ENCODE peak calls at places on chromosomes 1 and 21, in ten cellular contexts. One of them, this sample, is unnamed.

GRCh38 chr1:1623181-1623630 is 7.9 kb downstream of the MIB2 start:
- DNase-seq in brain microvascular endothelial cell: no peak
- DNase-seq in stimulated activated CD8-positive, alpha-beta memory T cell treated with anti-CD3 and anti-CD28 coated beads, Interleukin-15, amount 100 ng/mL, for 4 hours: no peak
- DNase-seq in EL: no peak
- DNase-seq in RPMI7951: no peak
- DNase-seq in NB4: no peak
- DNase-seq in choroid plexus epithelial cell: no peak
- DNase-seq in AG20443: no peak
- DNase-seq in HT-29: no peak
- DNase-seq in hypothalamus: no peak
- DNase-seq in this sample: no peak

GRCh38 chr21:43312011-43312410 is 114.9 kb downstream of the SIK1 start:
- DNase-seq in brain microvascular endothelial cell: no peak
- DNase-seq in stimulated activated CD8-positive, alpha-beta memory T cell treated with anti-CD3 and anti-CD28 coated beads, Interleukin-15, amount 100 ng/mL, for 4 hours: no peak
- DNase-seq in EL: no peak
- DNase-seq in RPMI7951: no peak
- DNase-seq in NB4: no peak
- DNase-seq in choroid plexus epithelial cell: no peak
- DNase-seq in AG20443: no peak
- DNase-seq in HT-29: no peak
- DNase-seq in hypothalamus: no peak
- DNase-seq in this sample: no peak

GRCh38 chr1:41448831-41449230 is 35.7 kb downstream of the EDN2 start:
- DNase-seq in brain microvascular endothelial cell: no peak
- DNase-seq in stimulated activated CD8-positive, alpha-beta memory T cell treated with anti-CD3 and anti-CD28 coated beads, Interleukin-15, amount 100 ng/mL, for 4 hours: no peak
- DNase-seq in EL: no peak
- DNase-seq in RPMI7951: no peak
- DNase-seq in NB4: no peak
- DNase-seq in choroid plexus epithelial cell: no peak
- DNase-seq in AG20443: peak
- DNase-seq in HT-29: no peak
- DNase-seq in hypothalamus: no peak
- DNase-seq in this sample: no peak

GRCh38 chr1:3146458-3146857 is 77.5 kb downstream of the PRDM16 start:
- DNase-seq in brain microvascular endothelial cell: no peak
- DNase-seq in stimulated activated CD8-positive, alpha-beta memory T cell treated with anti-CD3 and anti-CD28 coated beads, Interleukin-15, amount 100 ng/mL, for 4 hours: no peak
- DNase-seq in EL: no peak
- DNase-seq in RPMI7951: no peak
- DNase-seq in NB4: no peak
- DNase-seq in choroid plexus epithelial cell: no peak
- DNase-seq in AG20443: no peak
- DNase-seq in HT-29: no peak
- DNase-seq in hypothalamus: no peak
- DNase-seq in this sample: no peak

GRCh38 chr1:14952626-14953314 is 200.8 kb upstream of the TMEM51 start:
- DNase-seq in brain microvascular endothelial cell: no peak
- DNase-seq in stimulated activated CD8-positive, alpha-beta memory T cell treated with anti-CD3 and anti-CD28 coated beads, Interleukin-15, amount 100 ng/mL, for 4 hours: no peak
- DNase-seq in EL: no peak
- DNase-seq in RPMI7951: peak
- DNase-seq in NB4: no peak
- DNase-seq in choroid plexus epithelial cell: no peak
- DNase-seq in AG20443: peak
- DNase-seq in HT-29: no peak
- DNase-seq in hypothalamus: no peak
- DNase-seq in this sample: no peak

GRCh38 chr1:153032677-153033308 is 1.8 kb downstream of the SPRR1B start:
- DNase-seq in brain microvascular endothelial cell: peak
- DNase-seq in stimulated activated CD8-positive, alpha-beta memory T cell treated with anti-CD3 and anti-CD28 coated beads, Interleukin-15, amount 100 ng/mL, for 4 hours: no peak
- DNase-seq in EL: peak
- DNase-seq in RPMI7951: peak
- DNase-seq in NB4: peak
- DNase-seq in choroid plexus epithelial cell: peak
- DNase-seq in AG20443: peak
- DNase-seq in HT-29: peak
- DNase-seq in hypothalamus: no peak
- DNase-seq in this sample: no peak

GRCh38 chr21:41419921-41420862 is 5.8 kb upstream of the MX1 start:
- DNase-seq in brain microvascular endothelial cell: peak
- DNase-seq in stimulated activated CD8-positive, alpha-beta memory T cell treated with anti-CD3 and anti-CD28 coated beads, Interleukin-15, amount 100 ng/mL, for 4 hours: peak
- DNase-seq in EL: peak
- DNase-seq in RPMI7951: peak
- DNase-seq in NB4: peak
- DNase-seq in choroid plexus epithelial cell: peak
- DNase-seq in AG20443: peak
- DNase-seq in HT-29: peak
- DNase-seq in hypothalamus: peak
- DNase-seq in this sample: peak

GRCh38 chr1:119966020-119966419 is 69.7 kb upstream of the ADAM30 start:
- DNase-seq in brain microvascular endothelial cell: peak
- DNase-seq in stimulated activated CD8-positive, alpha-beta memory T cell treated with anti-CD3 and anti-CD28 coated beads, Interleukin-15, amount 100 ng/mL, for 4 hours: no peak
- DNase-seq in EL: no peak
- DNase-seq in RPMI7951: peak
- DNase-seq in NB4: no peak
- DNase-seq in choroid plexus epithelial cell: peak
- DNase-seq in AG20443: peak
- DNase-seq in HT-29: no peak
- DNase-seq in hypothalamus: no peak
- DNase-seq in this sample: peak

GRCh38 chr1:43441894-43442632 is 11.7 kb downstream of the HYI start:
- DNase-seq in brain microvascular endothelial cell: no peak
- DNase-seq in stimulated activated CD8-positive, alpha-beta memory T cell treated with anti-CD3 and anti-CD28 coated beads, Interleukin-15, amount 100 ng/mL, for 4 hours: no peak
- DNase-seq in EL: no peak
- DNase-seq in RPMI7951: no peak
- DNase-seq in NB4: no peak
- DNase-seq in choroid plexus epithelial cell: no peak
- DNase-seq in AG20443: no peak
- DNase-seq in HT-29: no peak
- DNase-seq in hypothalamus: no peak
- DNase-seq in this sample: no peak

GRCh38 chr1:53294557-53294956 is 33.3 kb downstream of the LRP8 start:
- DNase-seq in brain microvascular endothelial cell: peak
- DNase-seq in stimulated activated CD8-positive, alpha-beta memory T cell treated with anti-CD3 and anti-CD28 coated beads, Interleukin-15, amount 100 ng/mL, for 4 hours: peak
- DNase-seq in EL: peak
- DNase-seq in RPMI7951: peak
- DNase-seq in NB4: no peak
- DNase-seq in choroid plexus epithelial cell: peak
- DNase-seq in AG20443: peak
- DNase-seq in HT-29: no peak
- DNase-seq in hypothalamus: no peak
- DNase-seq in this sample: peak

GRCh38 chr1:76082084-76082483 is 7.5 kb downstream of the ST6GALNAC3 start:
- DNase-seq in brain microvascular endothelial cell: no peak
- DNase-seq in stimulated activated CD8-positive, alpha-beta memory T cell treated with anti-CD3 and anti-CD28 coated beads, Interleukin-15, amount 100 ng/mL, for 4 hours: no peak
- DNase-seq in EL: no peak
- DNase-seq in RPMI7951: no peak
- DNase-seq in NB4: no peak
- DNase-seq in choroid plexus epithelial cell: no peak
- DNase-seq in AG20443: no peak
- DNase-seq in HT-29: no peak
- DNase-seq in hypothalamus: no peak
- DNase-seq in this sample: no peak

GRCh38 chr1:228276901-228277490 is 69.2 kb downstream of the OBSCN start:
- DNase-seq in brain microvascular endothelial cell: no peak
- DNase-seq in stimulated activated CD8-positive, alpha-beta memory T cell treated with anti-CD3 and anti-CD28 coated beads, Interleukin-15, amount 100 ng/mL, for 4 hours: no peak
- DNase-seq in EL: no peak
- DNase-seq in RPMI7951: no peak
- DNase-seq in NB4: no peak
- DNase-seq in choroid plexus epithelial cell: no peak
- DNase-seq in AG20443: no peak
- DNase-seq in HT-29: no peak
- DNase-seq in hypothalamus: no peak
- DNase-seq in this sample: no peak

GRCh38 chr1:54370287-54371003 is 35.7 kb downstream of the SSBP3 start:
- DNase-seq in brain microvascular endothelial cell: no peak
- DNase-seq in stimulated activated CD8-positive, alpha-beta memory T cell treated with anti-CD3 and anti-CD28 coated beads, Interleukin-15, amount 100 ng/mL, for 4 hours: no peak
- DNase-seq in EL: no peak
- DNase-seq in RPMI7951: no peak
- DNase-seq in NB4: no peak
- DNase-seq in choroid plexus epithelial cell: no peak
- DNase-seq in AG20443: no peak
- DNase-seq in HT-29: no peak
- DNase-seq in hypothalamus: no peak
- DNase-seq in this sample: no peak

GRCh38 chr21:28111151-28111619 is 881.5 kb downstream of the LTN1 start:
- DNase-seq in brain microvascular endothelial cell: peak
- DNase-seq in stimulated activated CD8-positive, alpha-beta memory T cell treated with anti-CD3 and anti-CD28 coated beads, Interleukin-15, amount 100 ng/mL, for 4 hours: no peak
- DNase-seq in EL: peak
- DNase-seq in RPMI7951: peak
- DNase-seq in NB4: no peak
- DNase-seq in choroid plexus epithelial cell: peak
- DNase-seq in AG20443: peak
- DNase-seq in HT-29: no peak
- DNase-seq in hypothalamus: no peak
- DNase-seq in this sample: peak

GRCh38 chr1:226596531-226597165 is 48.1 kb downstream of the STUM start:
- DNase-seq in brain microvascular endothelial cell: no peak
- DNase-seq in stimulated activated CD8-positive, alpha-beta memory T cell treated with anti-CD3 and anti-CD28 coated beads, Interleukin-15, amount 100 ng/mL, for 4 hours: no peak
- DNase-seq in EL: no peak
- DNase-seq in RPMI7951: no peak
- DNase-seq in NB4: no peak
- DNase-seq in choroid plexus epithelial cell: no peak
- DNase-seq in AG20443: no peak
- DNase-seq in HT-29: no peak
- DNase-seq in hypothalamus: no peak
- DNase-seq in this sample: no peak

GRCh38 chr1:227786673-227787512 is 28.6 kb upstream of the PRSS38 start:
- DNase-seq in brain microvascular endothelial cell: no peak
- DNase-seq in stimulated activated CD8-positive, alpha-beta memory T cell treated with anti-CD3 and anti-CD28 coated beads, Interleukin-15, amount 100 ng/mL, for 4 hours: no peak
- DNase-seq in EL: no peak
- DNase-seq in RPMI7951: no peak
- DNase-seq in NB4: no peak
- DNase-seq in choroid plexus epithelial cell: no peak
- DNase-seq in AG20443: no peak
- DNase-seq in HT-29: peak
- DNase-seq in hypothalamus: no peak
- DNase-seq in this sample: no peak

GRCh38 chr1:167663002-167663772 is 33.2 kb downstream of the RCSD1 start:
- DNase-seq in brain microvascular endothelial cell: peak
- DNase-seq in stimulated activated CD8-positive, alpha-beta memory T cell treated with anti-CD3 and anti-CD28 coated beads, Interleukin-15, amount 100 ng/mL, for 4 hours: no peak
- DNase-seq in EL: peak
- DNase-seq in RPMI7951: peak
- DNase-seq in NB4: peak
- DNase-seq in choroid plexus epithelial cell: peak
- DNase-seq in AG20443: peak
- DNase-seq in HT-29: no peak
- DNase-seq in hypothalamus: no peak
- DNase-seq in this sample: peak

GRCh38 chr21:39840373-39841097 is 26.7 kb upstream of the PCP4 start:
- DNase-seq in brain microvascular endothelial cell: no peak
- DNase-seq in stimulated activated CD8-positive, alpha-beta memory T cell treated with anti-CD3 and anti-CD28 coated beads, Interleukin-15, amount 100 ng/mL, for 4 hours: no peak
- DNase-seq in EL: no peak
- DNase-seq in RPMI7951: peak
- DNase-seq in NB4: no peak
- DNase-seq in choroid plexus epithelial cell: no peak
- DNase-seq in AG20443: no peak
- DNase-seq in HT-29: no peak
- DNase-seq in hypothalamus: no peak
- DNase-seq in this sample: no peak

GRCh38 chr1:145695781-145696629 is 11.2 kb downstream of the PDZK1 start:
- DNase-seq in brain microvascular endothelial cell: no peak
- DNase-seq in stimulated activated CD8-positive, alpha-beta memory T cell treated with anti-CD3 and anti-CD28 coated beads, Interleukin-15, amount 100 ng/mL, for 4 hours: no peak
- DNase-seq in EL: no peak
- DNase-seq in RPMI7951: no peak
- DNase-seq in NB4: peak
- DNase-seq in choroid plexus epithelial cell: no peak
- DNase-seq in AG20443: no peak
- DNase-seq in HT-29: no peak
- DNase-seq in hypothalamus: no peak
- DNase-seq in this sample: no peak

GRCh38 chr1:202101182-202101581 is 21.5 kb upstream of the GPR37L1 start:
- DNase-seq in brain microvascular endothelial cell: no peak
- DNase-seq in stimulated activated CD8-positive, alpha-beta memory T cell treated with anti-CD3 and anti-CD28 coated beads, Interleukin-15, amount 100 ng/mL, for 4 hours: no peak
- DNase-seq in EL: no peak
- DNase-seq in RPMI7951: no peak
- DNase-seq in NB4: no peak
- DNase-seq in choroid plexus epithelial cell: no peak
- DNase-seq in AG20443: no peak
- DNase-seq in HT-29: no peak
- DNase-seq in hypothalamus: no peak
- DNase-seq in this sample: no peak

GRCh38 chr1:187621961-187622360 is 793.2 kb downstream of the PLA2G4A start:
- DNase-seq in brain microvascular endothelial cell: no peak
- DNase-seq in stimulated activated CD8-positive, alpha-beta memory T cell treated with anti-CD3 and anti-CD28 coated beads, Interleukin-15, amount 100 ng/mL, for 4 hours: no peak
- DNase-seq in EL: peak
- DNase-seq in RPMI7951: peak
- DNase-seq in NB4: peak
- DNase-seq in choroid plexus epithelial cell: peak
- DNase-seq in AG20443: no peak
- DNase-seq in HT-29: no peak
- DNase-seq in hypothalamus: no peak
- DNase-seq in this sample: peak

GRCh38 chr1:201750934-201751333 is 78.0 kb upstream of the IPO9 start:
- DNase-seq in brain microvascular endothelial cell: peak
- DNase-seq in stimulated activated CD8-positive, alpha-beta memory T cell treated with anti-CD3 and anti-CD28 coated beads, Interleukin-15, amount 100 ng/mL, for 4 hours: no peak
- DNase-seq in EL: peak
- DNase-seq in RPMI7951: no peak
- DNase-seq in NB4: no peak
- DNase-seq in choroid plexus epithelial cell: peak
- DNase-seq in AG20443: no peak
- DNase-seq in HT-29: no peak
- DNase-seq in hypothalamus: no peak
- DNase-seq in this sample: peak

GRCh38 chr1:33710989-33711388 is 152.9 kb upstream of the HMGB4 start:
- DNase-seq in brain microvascular endothelial cell: no peak
- DNase-seq in stimulated activated CD8-positive, alpha-beta memory T cell treated with anti-CD3 and anti-CD28 coated beads, Interleukin-15, amount 100 ng/mL, for 4 hours: no peak
- DNase-seq in EL: no peak
- DNase-seq in RPMI7951: peak
- DNase-seq in NB4: no peak
- DNase-seq in choroid plexus epithelial cell: no peak
- DNase-seq in AG20443: no peak
- DNase-seq in HT-29: no peak
- DNase-seq in hypothalamus: no peak
- DNase-seq in this sample: no peak

GRCh38 chr1:208173749-208174148 is 70.4 kb downstream of the PLXNA2 start:
- DNase-seq in brain microvascular endothelial cell: no peak
- DNase-seq in stimulated activated CD8-positive, alpha-beta memory T cell treated with anti-CD3 and anti-CD28 coated beads, Interleukin-15, amount 100 ng/mL, for 4 hours: no peak
- DNase-seq in EL: no peak
- DNase-seq in RPMI7951: peak
- DNase-seq in NB4: no peak
- DNase-seq in choroid plexus epithelial cell: no peak
- DNase-seq in AG20443: no peak
- DNase-seq in HT-29: no peak
- DNase-seq in hypothalamus: no peak
- DNase-seq in this sample: no peak

GRCh38 chr1:87334351-87335174 is 5.9 kb downstream of the LMO4 start:
- DNase-seq in brain microvascular endothelial cell: no peak
- DNase-seq in stimulated activated CD8-positive, alpha-beta memory T cell treated with anti-CD3 and anti-CD28 coated beads, Interleukin-15, amount 100 ng/mL, for 4 hours: no peak
- DNase-seq in EL: peak
- DNase-seq in RPMI7951: peak
- DNase-seq in NB4: peak
- DNase-seq in choroid plexus epithelial cell: peak
- DNase-seq in AG20443: peak
- DNase-seq in HT-29: peak
- DNase-seq in hypothalamus: no peak
- DNase-seq in this sample: peak

GRCh38 chr1:202155478-202156021 is 4.9 kb downstream of the PTPN7 start:
- DNase-seq in brain microvascular endothelial cell: peak
- DNase-seq in stimulated activated CD8-positive, alpha-beta memory T cell treated with anti-CD3 and anti-CD28 coated beads, Interleukin-15, amount 100 ng/mL, for 4 hours: no peak
- DNase-seq in EL: peak
- DNase-seq in RPMI7951: peak
- DNase-seq in NB4: no peak
- DNase-seq in choroid plexus epithelial cell: no peak
- DNase-seq in AG20443: no peak
- DNase-seq in HT-29: peak
- DNase-seq in hypothalamus: no peak
- DNase-seq in this sample: peak

GRCh38 chr1:186923434-186923833 is 94.7 kb downstream of the PLA2G4A start:
- DNase-seq in brain microvascular endothelial cell: no peak
- DNase-seq in stimulated activated CD8-positive, alpha-beta memory T cell treated with anti-CD3 and anti-CD28 coated beads, Interleukin-15, amount 100 ng/mL, for 4 hours: no peak
- DNase-seq in EL: no peak
- DNase-seq in RPMI7951: no peak
- DNase-seq in NB4: peak
- DNase-seq in choroid plexus epithelial cell: peak
- DNase-seq in AG20443: no peak
- DNase-seq in HT-29: peak
- DNase-seq in hypothalamus: no peak
- DNase-seq in this sample: no peak

GRCh38 chr1:220281159-220281574 is 8.9 kb upstream of the RAB3GAP2 start:
- DNase-seq in brain microvascular endothelial cell: peak
- DNase-seq in stimulated activated CD8-positive, alpha-beta memory T cell treated with anti-CD3 and anti-CD28 coated beads, Interleukin-15, amount 100 ng/mL, for 4 hours: no peak
- DNase-seq in EL: peak
- DNase-seq in RPMI7951: peak
- DNase-seq in NB4: peak
- DNase-seq in choroid plexus epithelial cell: peak
- DNase-seq in AG20443: no peak
- DNase-seq in HT-29: peak
- DNase-seq in hypothalamus: no peak
- DNase-seq in this sample: peak